ENCODE peak calls at places on chromosome 19, in ten cellular contexts. One of them, this sample, is unnamed.

GRCh38 chr19:43464089-43464775 is 1.2 kb downstream of the LYPD3 start:
- DNase-seq in fibroblast of lung: no peak
- DNase-seq in A549: no peak
- DNase-seq in Peyer's patch: peak; percentile 84
- DNase-seq in lung: peak; percentile 70
- DNase-seq in progenitor cell of endocrine pancreas: peak; percentile 39
- DNase-seq in nephron progenitor cell: peak; percentile 79
- DNase-seq in cardiac fibroblast: no peak
- DNase-seq in dorsolateral prefrontal cortex: peak; percentile 47
- DNase-seq in neural crest cell: peak; percentile 61
- DNase-seq in this sample: peak; percentile 76

GRCh38 chr19:35130761-35131720 is 3.8 kb downstream of the LGI4 start:
- DNase-seq in fibroblast of lung: no peak
- DNase-seq in lung: no peak
- DNase-seq in Peyer's patch: no peak
- DNase-seq in nephron progenitor cell: no peak
- DNase-seq in neural crest cell: no peak
- DNase-seq in progenitor cell of endocrine pancreas: no peak
- DNase-seq in cardiac fibroblast: no peak
- DNase-seq in A549: no peak
- DNase-seq in dorsolateral prefrontal cortex: no peak
- DNase-seq in this sample: no peak

GRCh38 chr19:2765376-2765775 is 17.7 kb downstream of the SGTA start:
- DNase-seq in neural crest cell: no peak
- DNase-seq in A549: no peak
- DNase-seq in dorsolateral prefrontal cortex: no peak
- DNase-seq in lung: no peak
- DNase-seq in progenitor cell of endocrine pancreas: no peak
- DNase-seq in nephron progenitor cell: no peak
- DNase-seq in Peyer's patch: no peak
- DNase-seq in fibroblast of lung: no peak
- DNase-seq in cardiac fibroblast: no peak
- DNase-seq in this sample: no peak

GRCh38 chr19:11288349-11288748 is 7.6 kb upstream of the TSPAN16 start:
- DNase-seq in lung: no peak
- DNase-seq in cardiac fibroblast: peak; percentile 57
- DNase-seq in A549: peak; percentile 25
- DNase-seq in dorsolateral prefrontal cortex: no peak
- DNase-seq in fibroblast of lung: peak; percentile 45
- DNase-seq in neural crest cell: no peak
- DNase-seq in Peyer's patch: no peak
- DNase-seq in progenitor cell of endocrine pancreas: no peak
- DNase-seq in nephron progenitor cell: no peak
- DNase-seq in this sample: no peak

GRCh38 chr19:42465827-42466280 is 23.1 kb upstream of the CXCL17 start:
- DNase-seq in nephron progenitor cell: no peak
- DNase-seq in lung: no peak
- DNase-seq in A549: no peak
- DNase-seq in dorsolateral prefrontal cortex: no peak
- DNase-seq in Peyer's patch: no peak
- DNase-seq in progenitor cell of endocrine pancreas: no peak
- DNase-seq in fibroblast of lung: no peak
- DNase-seq in neural crest cell: no peak
- DNase-seq in cardiac fibroblast: no peak
- DNase-seq in this sample: no peak

GRCh38 chr19:17124025-17124424 is 48.4 kb downstream of the MYO9B start:
- DNase-seq in neural crest cell: no peak
- DNase-seq in Peyer's patch: no peak
- DNase-seq in fibroblast of lung: no peak
- DNase-seq in lung: no peak
- DNase-seq in nephron progenitor cell: no peak
- DNase-seq in cardiac fibroblast: no peak
- DNase-seq in progenitor cell of endocrine pancreas: no peak
- DNase-seq in dorsolateral prefrontal cortex: no peak
- DNase-seq in A549: no peak
- DNase-seq in this sample: no peak

GRCh38 chr19:15248648-15249559 is 16.7 kb upstream of the EPHX3 start:
- DNase-seq in cardiac fibroblast: peak; percentile 94
- DNase-seq in nephron progenitor cell: no peak
- DNase-seq in neural crest cell: no peak
- DNase-seq in progenitor cell of endocrine pancreas: no peak
- DNase-seq in Peyer's patch: peak; percentile 83
- DNase-seq in dorsolateral prefrontal cortex: peak; percentile 47
- DNase-seq in fibroblast of lung: peak; percentile 88
- DNase-seq in lung: peak; percentile 64
- DNase-seq in A549: peak; percentile 77
- DNase-seq in this sample: no peak

GRCh38 chr19:3162418-3163229 is 15.9 kb upstream of the S1PR4 start:
- DNase-seq in neural crest cell: no peak
- DNase-seq in lung: no peak
- DNase-seq in Peyer's patch: no peak
- DNase-seq in progenitor cell of endocrine pancreas: no peak
- DNase-seq in nephron progenitor cell: no peak
- DNase-seq in A549: peak; percentile 53
- DNase-seq in fibroblast of lung: no peak
- DNase-seq in cardiac fibroblast: no peak
- DNase-seq in dorsolateral prefrontal cortex: no peak
- DNase-seq in this sample: no peak

GRCh38 chr19:4606921-4607678 is 32.2 kb upstream of the TNFAIP8L1 start:
- DNase-seq in fibroblast of lung: peak; percentile 28
- DNase-seq in cardiac fibroblast: peak; percentile 70
- DNase-seq in lung: no peak
- DNase-seq in A549: no peak
- DNase-seq in neural crest cell: peak; percentile 64
- DNase-seq in progenitor cell of endocrine pancreas: peak; percentile 38
- DNase-seq in nephron progenitor cell: peak; percentile 88
- DNase-seq in dorsolateral prefrontal cortex: peak; percentile 56
- DNase-seq in Peyer's patch: no peak
- DNase-seq in this sample: peak; percentile 80

GRCh38 chr19:18091217-18091608 is 4.5 kb upstream of the IL12RB1 start:
- DNase-seq in cardiac fibroblast: no peak
- DNase-seq in A549: no peak
- DNase-seq in lung: peak; percentile 57
- DNase-seq in nephron progenitor cell: no peak
- DNase-seq in Peyer's patch: no peak
- DNase-seq in fibroblast of lung: no peak
- DNase-seq in progenitor cell of endocrine pancreas: no peak
- DNase-seq in neural crest cell: no peak
- DNase-seq in dorsolateral prefrontal cortex: no peak
- DNase-seq in this sample: no peak

GRCh38 chr19:10011974-10012373 is 1.3 kb upstream of the RDH8 start:
- DNase-seq in fibroblast of lung: no peak
- DNase-seq in dorsolateral prefrontal cortex: no peak
- DNase-seq in progenitor cell of endocrine pancreas: no peak
- DNase-seq in neural crest cell: no peak
- DNase-seq in Peyer's patch: no peak
- DNase-seq in cardiac fibroblast: no peak
- DNase-seq in lung: no peak
- DNase-seq in nephron progenitor cell: no peak
- DNase-seq in A549: no peak
- DNase-seq in this sample: no peak

GRCh38 chr19:14410775-14411134 is 8.4 kb downstream of the DDX39A start:
- DNase-seq in Peyer's patch: no peak
- DNase-seq in cardiac fibroblast: no peak
- DNase-seq in A549: no peak
- DNase-seq in nephron progenitor cell: no peak
- DNase-seq in lung: no peak
- DNase-seq in fibroblast of lung: no peak
- DNase-seq in progenitor cell of endocrine pancreas: no peak
- DNase-seq in neural crest cell: no peak
- DNase-seq in dorsolateral prefrontal cortex: no peak
- DNase-seq in this sample: no peak

GRCh38 chr19:3250675-3251074 is 26.2 kb downstream of the CELF5 start:
- DNase-seq in A549: no peak
- DNase-seq in dorsolateral prefrontal cortex: no peak
- DNase-seq in neural crest cell: no peak
- DNase-seq in fibroblast of lung: no peak
- DNase-seq in cardiac fibroblast: peak; percentile 17
- DNase-seq in Peyer's patch: no peak
- DNase-seq in nephron progenitor cell: peak; percentile 28
- DNase-seq in lung: no peak
- DNase-seq in progenitor cell of endocrine pancreas: no peak
- DNase-seq in this sample: no peak

GRCh38 chr19:38852231-38853044 is 2.7 kb upstream of the HNRNPL start:
- DNase-seq in Peyer's patch: peak; percentile 74
- DNase-seq in neural crest cell: peak; percentile 50
- DNase-seq in nephron progenitor cell: no peak
- DNase-seq in fibroblast of lung: peak; percentile 60
- DNase-seq in dorsolateral prefrontal cortex: peak; percentile 49
- DNase-seq in progenitor cell of endocrine pancreas: peak; percentile 43
- DNase-seq in cardiac fibroblast: peak; percentile 57
- DNase-seq in A549: peak; percentile 86
- DNase-seq in lung: peak; percentile 67
- DNase-seq in this sample: no peak

GRCh38 chr19:38851622-38852230 is 1.9 kb upstream of the HNRNPL start:
- DNase-seq in dorsolateral prefrontal cortex: peak; percentile 91
- DNase-seq in Peyer's patch: peak; percentile 95
- DNase-seq in lung: peak; percentile 94
- DNase-seq in A549: peak; percentile 97
- DNase-seq in progenitor cell of endocrine pancreas: peak; percentile 87
- DNase-seq in neural crest cell: peak; percentile 87
- DNase-seq in fibroblast of lung: peak; percentile 90
- DNase-seq in nephron progenitor cell: peak; percentile 92
- DNase-seq in cardiac fibroblast: peak; percentile 96
- DNase-seq in this sample: no peak

GRCh38 chr19:38850231-38850975 is 617 bp upstream of the HNRNPL start:
- DNase-seq in neural crest cell: peak; percentile 95
- DNase-seq in cardiac fibroblast: peak; percentile 100
- DNase-seq in fibroblast of lung: peak; percentile 100
- DNase-seq in A549: peak; percentile 100
- DNase-seq in progenitor cell of endocrine pancreas: peak; percentile 96
- DNase-seq in dorsolateral prefrontal cortex: peak; percentile 100
- DNase-seq in lung: peak; percentile 100
- DNase-seq in Peyer's patch: peak; percentile 98
- DNase-seq in nephron progenitor cell: peak; percentile 97
- DNase-seq in this sample: peak; percentile 70

GRCh38 chr19:38849746-38850230 is at the start of gene HNRNPL:
- DNase-seq in progenitor cell of endocrine pancreas: peak; percentile 99
- DNase-seq in lung: peak; percentile 99
- DNase-seq in cardiac fibroblast: no peak
- DNase-seq in neural crest cell: peak; percentile 99
- DNase-seq in nephron progenitor cell: peak; percentile 99
- DNase-seq in Peyer's patch: peak; percentile 99
- DNase-seq in fibroblast of lung: no peak
- DNase-seq in dorsolateral prefrontal cortex: peak; percentile 100
- DNase-seq in A549: no peak
- DNase-seq in this sample: peak; percentile 69

DNA sequence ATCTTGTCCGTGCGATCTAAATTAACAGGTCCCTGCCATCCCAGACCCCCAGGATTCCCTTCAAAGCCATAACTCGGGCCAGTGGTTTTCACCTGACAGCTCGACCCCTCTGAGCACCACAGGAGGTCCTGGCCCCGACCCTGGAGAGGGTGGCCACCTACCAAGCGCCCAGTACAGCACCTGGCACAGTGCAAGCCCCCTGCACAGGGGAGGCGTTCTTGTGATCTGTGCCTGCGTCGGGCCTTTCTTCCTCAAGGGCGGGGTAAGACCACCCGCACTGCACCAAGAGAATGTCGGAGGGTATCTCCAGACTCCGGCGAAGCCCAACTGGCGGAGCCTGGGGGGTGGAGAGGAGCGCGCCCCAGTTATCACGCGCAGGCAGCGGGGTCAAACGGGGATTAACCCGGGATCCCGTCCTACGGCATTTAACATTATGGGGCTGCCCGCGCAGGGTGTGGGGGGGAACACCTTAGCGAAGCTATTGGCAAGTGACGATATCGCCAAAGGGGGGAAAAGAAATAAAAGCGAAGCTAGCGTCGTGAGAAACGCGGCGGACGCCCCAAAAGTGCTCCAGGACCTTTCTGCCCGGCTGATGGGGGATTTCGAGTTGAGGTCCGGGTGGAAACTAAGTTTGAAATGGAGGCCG is 1.3 kb upstream of the HNRNPL start:
- DNase-seq in Peyer's patch: peak; percentile 60
- DNase-seq in neural crest cell: no peak
- DNase-seq in progenitor cell of endocrine pancreas: peak; percentile 19
- DNase-seq in dorsolateral prefrontal cortex: no peak
- DNase-seq in cardiac fibroblast: no peak
- DNase-seq in fibroblast of lung: no peak
- DNase-seq in nephron progenitor cell: peak; percentile 50
- DNase-seq in lung: peak; percentile 57
- DNase-seq in A549: no peak
- DNase-seq in this sample: no peak
- TF ChIP-seq CTCF in Peyer's patch: no peak
- TF ChIP-seq CTCF in neural crest cell: peak; percentile 24
- TF ChIP-seq CTCF in progenitor cell of endocrine pancreas: no peak
- TF ChIP-seq CTCF in dorsolateral prefrontal cortex: no peak
- TF ChIP-seq CTCF in cardiac fibroblast: no peak
- TF ChIP-seq CTCF in fibroblast of lung: no peak
- TF ChIP-seq CTCF in nephron progenitor cell: no peak
- TF ChIP-seq CTCF in lung: no peak
- TF ChIP-seq CTCF in A549: no peak
- TF ChIP-seq CTCF in this sample: no peak

GRCh38 chr19:52993342-52994178 is 20.2 kb upstream of the ERVV-1 start:
- DNase-seq in progenitor cell of endocrine pancreas: peak; percentile 89
- DNase-seq in neural crest cell: peak; percentile 83
- DNase-seq in fibroblast of lung: peak; percentile 84
- DNase-seq in nephron progenitor cell: peak; percentile 90
- DNase-seq in Peyer's patch: peak; percentile 69
- DNase-seq in lung: peak; percentile 78
- DNase-seq in dorsolateral prefrontal cortex: peak; percentile 78
- DNase-seq in cardiac fibroblast: peak; percentile 81
- DNase-seq in A549: no peak
- DNase-seq in this sample: peak; percentile 42
- TF ChIP-seq CTCF in progenitor cell of endocrine pancreas: peak; percentile 83
- TF ChIP-seq CTCF in neural crest cell: peak; percentile 87
- TF ChIP-seq CTCF in fibroblast of lung: peak; percentile 16
- TF ChIP-seq CTCF in nephron progenitor cell: peak; percentile 57
- TF ChIP-seq CTCF in Peyer's patch: peak; percentile 62
- TF ChIP-seq CTCF in lung: no peak
- TF ChIP-seq CTCF in dorsolateral prefrontal cortex: peak; percentile 78
- TF ChIP-seq CTCF in cardiac fibroblast: peak; percentile 51
- TF ChIP-seq CTCF in A549: no peak
- TF ChIP-seq CTCF in this sample: peak; percentile 34

DNA sequence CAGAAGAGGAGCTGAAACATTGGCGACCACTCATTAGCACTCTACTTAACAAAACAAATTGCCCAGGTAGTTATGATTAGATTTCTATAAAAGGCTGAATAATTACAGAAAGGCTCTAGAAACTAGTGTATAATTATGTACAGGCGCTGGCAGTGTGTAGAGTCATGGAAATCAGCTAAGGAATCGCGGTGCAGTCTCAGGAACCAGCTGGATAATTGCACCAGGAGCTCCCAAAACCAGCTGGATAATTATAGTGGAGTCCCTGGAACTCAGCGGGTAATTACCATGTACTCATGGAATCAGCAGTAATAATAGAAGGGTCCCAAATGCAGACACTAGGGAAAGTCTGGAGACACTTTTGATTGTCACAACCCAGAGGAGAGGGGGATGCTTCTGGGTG is 23.2 kb upstream of the TTYH1 start:
- DNase-seq in cardiac fibroblast: no peak
- DNase-seq in lung: no peak
- DNase-seq in Peyer's patch: no peak
- DNase-seq in neural crest cell: no peak
- DNase-seq in A549: no peak
- DNase-seq in dorsolateral prefrontal cortex: no peak
- DNase-seq in progenitor cell of endocrine pancreas: no peak
- DNase-seq in nephron progenitor cell: no peak
- DNase-seq in fibroblast of lung: no peak
- DNase-seq in this sample: no peak
- TF ChIP-seq CTCF in cardiac fibroblast: peak; percentile 0
- TF ChIP-seq CTCF in lung: no peak
- TF ChIP-seq CTCF in Peyer's patch: no peak
- TF ChIP-seq CTCF in neural crest cell: no peak
- TF ChIP-seq CTCF in A549: no peak
- TF ChIP-seq CTCF in dorsolateral prefrontal cortex: no peak
- TF ChIP-seq CTCF in progenitor cell of endocrine pancreas: no peak
- TF ChIP-seq CTCF in nephron progenitor cell: no peak
- TF ChIP-seq CTCF in fibroblast of lung: no peak
- TF ChIP-seq CTCF in this sample: no peak

GRCh38 chr19:46404884-46405658 is 8.3 kb downstream of the CCDC8 start:
- DNase-seq in neural crest cell: no peak
- DNase-seq in fibroblast of lung: peak; percentile 58
- DNase-seq in nephron progenitor cell: peak; percentile 51
- DNase-seq in cardiac fibroblast: peak; percentile 63
- DNase-seq in dorsolateral prefrontal cortex: no peak
- DNase-seq in Peyer's patch: no peak
- DNase-seq in lung: no peak
- DNase-seq in progenitor cell of endocrine pancreas: no peak
- DNase-seq in A549: peak; percentile 83
- DNase-seq in this sample: no peak
- TF ChIP-seq CTCF in neural crest cell: peak; percentile 46
- TF ChIP-seq CTCF in fibroblast of lung: peak; percentile 39
- TF ChIP-seq CTCF in nephron progenitor cell: peak; percentile 15
- TF ChIP-seq CTCF in cardiac fibroblast: no peak
- TF ChIP-seq CTCF in dorsolateral prefrontal cortex: no peak
- TF ChIP-seq CTCF in Peyer's patch: no peak
- TF ChIP-seq CTCF in lung: no peak
- TF ChIP-seq CTCF in progenitor cell of endocrine pancreas: peak; percentile 47
- TF ChIP-seq CTCF in A549: peak; percentile 16
- TF ChIP-seq CTCF in this sample: peak; percentile 1

This sample was measured in D721Med.